ENCODE peak calls at places on chromosomes 2 and 18, in nine cellular contexts. One of them, this sample, is unnamed.

GRCh38 chr2:5803547-5803946 is 111.4 kb downstream of the SOX11 start:
- DNase-seq in CD8-positive, alpha-beta memory T cell: no peak
- DNase-seq in ovary: no peak
- DNase-seq in effector memory CD4-positive, alpha-beta T cell: no peak
- DNase-seq in transverse colon: no peak
- DNase-seq in aorta: no peak
- DNase-seq in fibroblast of lung: peak; percentile 86
- DNase-seq in uterus: no peak
- DNase-seq in breast epithelium: no peak
- DNase-seq in this sample: no peak

GRCh38 chr2:144237845-144238637 is 281.9 kb downstream of the ZEB2 start:
- DNase-seq in CD8-positive, alpha-beta memory T cell: no peak
- DNase-seq in ovary: no peak
- DNase-seq in effector memory CD4-positive, alpha-beta T cell: no peak
- DNase-seq in transverse colon: no peak
- DNase-seq in aorta: no peak
- DNase-seq in fibroblast of lung: no peak
- DNase-seq in uterus: no peak
- DNase-seq in breast epithelium: no peak
- DNase-seq in this sample: no peak

GRCh38 chr18:11729556-11729955 is 40.5 kb downstream of the GNAL start:
- DNase-seq in CD8-positive, alpha-beta memory T cell: no peak
- DNase-seq in ovary: no peak
- DNase-seq in effector memory CD4-positive, alpha-beta T cell: no peak
- DNase-seq in transverse colon: no peak
- DNase-seq in aorta: no peak
- DNase-seq in fibroblast of lung: no peak
- DNase-seq in uterus: no peak
- DNase-seq in breast epithelium: peak; percentile 33
- DNase-seq in this sample: no peak

GRCh38 chr2:119496682-119497081 is 27.6 kb downstream of the SCTR start:
- DNase-seq in CD8-positive, alpha-beta memory T cell: no peak
- DNase-seq in ovary: no peak
- DNase-seq in effector memory CD4-positive, alpha-beta T cell: no peak
- DNase-seq in transverse colon: no peak
- DNase-seq in aorta: no peak
- DNase-seq in fibroblast of lung: no peak
- DNase-seq in uterus: no peak
- DNase-seq in breast epithelium: no peak
- DNase-seq in this sample: no peak

GRCh38 chr2:28394331-28394877 is 1.7 kb downstream of the FOSL2 start:
- DNase-seq in CD8-positive, alpha-beta memory T cell: no peak
- DNase-seq in ovary: peak; percentile 73
- DNase-seq in effector memory CD4-positive, alpha-beta T cell: no peak
- DNase-seq in transverse colon: peak; percentile 69
- DNase-seq in aorta: peak; percentile 80
- DNase-seq in fibroblast of lung: peak; percentile 69
- DNase-seq in uterus: peak; percentile 72
- DNase-seq in breast epithelium: peak; percentile 78
- DNase-seq in this sample: peak; percentile 74

GRCh38 chr2:235940330-235940729 is 227.9 kb downstream of the GBX2 start:
- DNase-seq in CD8-positive, alpha-beta memory T cell: no peak
- DNase-seq in ovary: peak; percentile 49
- DNase-seq in effector memory CD4-positive, alpha-beta T cell: no peak
- DNase-seq in transverse colon: peak; percentile 21
- DNase-seq in aorta: no peak
- DNase-seq in fibroblast of lung: peak; percentile 99
- DNase-seq in uterus: no peak
- DNase-seq in breast epithelium: no peak
- DNase-seq in this sample: no peak

GRCh38 chr2:98650998-98651397 is 42.6 kb downstream of the UNC50 start:
- DNase-seq in CD8-positive, alpha-beta memory T cell: no peak
- DNase-seq in ovary: no peak
- DNase-seq in effector memory CD4-positive, alpha-beta T cell: no peak
- DNase-seq in transverse colon: no peak
- DNase-seq in aorta: no peak
- DNase-seq in fibroblast of lung: no peak
- DNase-seq in uterus: no peak
- DNase-seq in breast epithelium: no peak
- DNase-seq in this sample: no peak

GRCh38 chr2:231168460-231169139 is 29.8 kb upstream of the ARMC9 start:
- DNase-seq in CD8-positive, alpha-beta memory T cell: no peak
- DNase-seq in ovary: no peak
- DNase-seq in effector memory CD4-positive, alpha-beta T cell: no peak
- DNase-seq in transverse colon: no peak
- DNase-seq in aorta: no peak
- DNase-seq in fibroblast of lung: no peak
- DNase-seq in uterus: no peak
- DNase-seq in breast epithelium: no peak
- DNase-seq in this sample: no peak

GRCh38 chr18:26655614-26656400 is 107.5 kb upstream of the KCTD1 start:
- DNase-seq in CD8-positive, alpha-beta memory T cell: no peak
- DNase-seq in ovary: peak; percentile 78
- DNase-seq in effector memory CD4-positive, alpha-beta T cell: no peak
- DNase-seq in transverse colon: peak; percentile 46
- DNase-seq in aorta: peak; percentile 82
- DNase-seq in fibroblast of lung: peak; percentile 53
- DNase-seq in uterus: peak; percentile 55
- DNase-seq in breast epithelium: peak; percentile 40
- DNase-seq in this sample: peak; percentile 82

GRCh38 chr18:26656401-26656943 is 108.1 kb upstream of the KCTD1 start:
- DNase-seq in CD8-positive, alpha-beta memory T cell: no peak
- DNase-seq in ovary: no peak
- DNase-seq in effector memory CD4-positive, alpha-beta T cell: no peak
- DNase-seq in transverse colon: no peak
- DNase-seq in aorta: peak; percentile 76
- DNase-seq in fibroblast of lung: no peak
- DNase-seq in uterus: no peak
- DNase-seq in breast epithelium: no peak
- DNase-seq in this sample: peak; percentile 70

GRCh38 chr18:26657618-26658581 is 109.5 kb upstream of the KCTD1 start:
- DNase-seq in CD8-positive, alpha-beta memory T cell: no peak
- DNase-seq in ovary: no peak
- DNase-seq in effector memory CD4-positive, alpha-beta T cell: no peak
- DNase-seq in transverse colon: no peak
- DNase-seq in aorta: no peak
- DNase-seq in fibroblast of lung: no peak
- DNase-seq in uterus: no peak
- DNase-seq in breast epithelium: no peak
- DNase-seq in this sample: no peak

GRCh38 chr18:26655010-26655613 is 106.8 kb upstream of the KCTD1 start:
- DNase-seq in CD8-positive, alpha-beta memory T cell: no peak
- DNase-seq in ovary: no peak
- DNase-seq in effector memory CD4-positive, alpha-beta T cell: no peak
- DNase-seq in transverse colon: no peak
- DNase-seq in aorta: no peak
- DNase-seq in fibroblast of lung: peak; percentile 23
- DNase-seq in uterus: no peak
- DNase-seq in breast epithelium: no peak
- DNase-seq in this sample: no peak

DNA sequence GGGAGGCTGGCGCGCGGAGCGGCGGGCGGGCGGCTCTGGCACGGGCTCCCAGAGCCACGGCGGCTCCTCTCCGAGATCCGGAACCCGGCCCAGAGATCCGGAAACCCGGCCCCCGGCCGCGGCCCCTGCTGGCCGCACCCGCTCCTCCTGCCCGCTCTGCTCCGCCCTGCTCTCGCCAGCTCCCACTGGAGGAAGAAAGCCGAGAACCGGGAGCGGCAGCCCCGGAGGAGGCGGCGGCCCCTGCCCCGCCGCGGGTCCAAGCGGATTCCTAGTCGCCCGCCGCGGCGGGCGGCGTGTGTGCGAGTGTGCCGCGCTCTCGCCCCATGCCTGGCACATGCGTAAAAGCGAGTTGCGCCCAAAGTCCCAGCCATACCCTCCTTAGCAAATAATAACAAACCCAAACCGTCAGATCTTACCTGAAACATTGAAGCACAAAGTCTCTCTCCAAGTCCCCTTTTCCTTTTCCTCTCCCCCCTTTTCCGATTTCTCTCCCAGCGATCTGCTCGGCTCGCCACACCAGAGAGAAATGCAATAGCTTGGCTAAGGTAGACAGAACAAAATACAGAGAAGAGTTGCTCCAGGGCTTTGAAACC is 108.7 kb upstream of the KCTD1 start:
- DNase-seq in CD8-positive, alpha-beta memory T cell: no peak
- DNase-seq in ovary: peak; percentile 88
- DNase-seq in effector memory CD4-positive, alpha-beta T cell: no peak
- DNase-seq in transverse colon: peak; percentile 71
- DNase-seq in aorta: peak; percentile 93
- DNase-seq in fibroblast of lung: peak; percentile 71
- DNase-seq in uterus: peak; percentile 71
- DNase-seq in breast epithelium: peak; percentile 66
- DNase-seq in this sample: peak; percentile 92
- H3K27ac ChIP-seq in CD8-positive, alpha-beta memory T cell: no peak overlapping the region
- H3K27ac ChIP-seq in ovary: peak overlapping the region; percentile 99
- H3K27ac ChIP-seq in effector memory CD4-positive, alpha-beta T cell: no peak overlapping the region
- H3K27ac ChIP-seq in transverse colon: peak overlapping the region; percentile 84
- H3K27ac ChIP-seq in aorta: peak overlapping the region; percentile 37
- H3K27ac ChIP-seq in fibroblast of lung: no peak overlapping the region
- H3K27ac ChIP-seq in uterus: peak overlapping the region; percentile 94
- H3K27ac ChIP-seq in breast epithelium: peak overlapping the region; percentile 92
- H3K27ac ChIP-seq in this sample: peak overlapping the region; percentile 82

GRCh38 chr2:197982565-197982964 is 178.2 kb downstream of the PLCL1 start:
- DNase-seq in CD8-positive, alpha-beta memory T cell: no peak
- DNase-seq in ovary: no peak
- DNase-seq in effector memory CD4-positive, alpha-beta T cell: no peak
- DNase-seq in transverse colon: no peak
- DNase-seq in aorta: no peak
- DNase-seq in fibroblast of lung: no peak
- DNase-seq in uterus: no peak
- DNase-seq in breast epithelium: no peak
- DNase-seq in this sample: no peak

GRCh38 chr2:197975956-197976519 is 171.6 kb downstream of the PLCL1 start:
- DNase-seq in CD8-positive, alpha-beta memory T cell: no peak
- DNase-seq in ovary: no peak
- DNase-seq in effector memory CD4-positive, alpha-beta T cell: no peak
- DNase-seq in transverse colon: no peak
- DNase-seq in aorta: no peak
- DNase-seq in fibroblast of lung: peak; percentile 16
- DNase-seq in uterus: no peak
- DNase-seq in breast epithelium: no peak
- DNase-seq in this sample: no peak

GRCh38 chr2:197973772-197974171 is 169.4 kb downstream of the PLCL1 start:
- DNase-seq in CD8-positive, alpha-beta memory T cell: no peak
- DNase-seq in ovary: no peak
- DNase-seq in effector memory CD4-positive, alpha-beta T cell: no peak
- DNase-seq in transverse colon: no peak
- DNase-seq in aorta: no peak
- DNase-seq in fibroblast of lung: no peak
- DNase-seq in uterus: no peak
- DNase-seq in breast epithelium: no peak
- DNase-seq in this sample: no peak

DNA sequence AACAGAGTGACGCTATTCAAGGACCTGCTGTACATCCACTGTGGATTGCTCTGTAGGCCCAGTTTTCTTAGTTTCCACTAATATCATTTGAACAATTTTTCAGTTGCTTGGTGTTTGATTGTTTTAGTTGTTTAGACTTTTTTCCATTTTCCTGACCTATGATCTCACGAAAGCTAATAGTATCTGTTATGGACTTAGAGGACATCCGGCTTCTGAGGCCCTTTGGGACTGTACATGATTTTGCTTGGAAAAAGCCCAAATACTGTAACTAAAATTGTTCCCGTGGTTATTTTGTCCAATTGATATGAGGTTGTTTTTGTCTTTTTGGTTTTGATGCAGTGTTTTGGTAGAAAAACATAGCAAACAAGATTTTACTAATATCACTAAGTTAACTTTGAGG is 174.6 kb downstream of the PLCL1 start:
- DNase-seq in CD8-positive, alpha-beta memory T cell: no peak
- DNase-seq in ovary: no peak
- DNase-seq in effector memory CD4-positive, alpha-beta T cell: no peak
- DNase-seq in transverse colon: no peak
- DNase-seq in aorta: no peak
- DNase-seq in fibroblast of lung: no peak
- DNase-seq in uterus: no peak
- DNase-seq in breast epithelium: no peak
- DNase-seq in this sample: no peak
- H3K27ac ChIP-seq in CD8-positive, alpha-beta memory T cell: no peak overlapping the region
- H3K27ac ChIP-seq in ovary: no peak overlapping the region
- H3K27ac ChIP-seq in effector memory CD4-positive, alpha-beta T cell: no peak overlapping the region
- H3K27ac ChIP-seq in transverse colon: no peak overlapping the region
- H3K27ac ChIP-seq in aorta: no peak overlapping the region
- H3K27ac ChIP-seq in fibroblast of lung: no peak overlapping the region
- H3K27ac ChIP-seq in uterus: no peak overlapping the region
- H3K27ac ChIP-seq in breast epithelium: no peak overlapping the region
- H3K27ac ChIP-seq in this sample: no peak overlapping the region

GRCh38 chr2:37636209-37637077 is 35.0 kb downstream of the CDC42EP3 start:
- DNase-seq in CD8-positive, alpha-beta memory T cell: no peak
- DNase-seq in ovary: no peak
- DNase-seq in effector memory CD4-positive, alpha-beta T cell: no peak
- DNase-seq in transverse colon: no peak
- DNase-seq in aorta: no peak
- DNase-seq in fibroblast of lung: no peak
- DNase-seq in uterus: no peak
- DNase-seq in breast epithelium: no peak
- DNase-seq in this sample: no peak

GRCh38 chr2:37635359-37636208 is 35.9 kb downstream of the CDC42EP3 start:
- DNase-seq in CD8-positive, alpha-beta memory T cell: peak; percentile 46
- DNase-seq in ovary: no peak
- DNase-seq in effector memory CD4-positive, alpha-beta T cell: peak; percentile 68
- DNase-seq in transverse colon: peak; percentile 28
- DNase-seq in aorta: no peak
- DNase-seq in fibroblast of lung: peak; percentile 75
- DNase-seq in uterus: peak; percentile 49
- DNase-seq in breast epithelium: no peak
- DNase-seq in this sample: peak; percentile 67

GRCh38 chr2:37638973-37639372 is 32.5 kb downstream of the CDC42EP3 start:
- DNase-seq in CD8-positive, alpha-beta memory T cell: no peak
- DNase-seq in ovary: no peak
- DNase-seq in effector memory CD4-positive, alpha-beta T cell: no peak
- DNase-seq in transverse colon: no peak
- DNase-seq in aorta: no peak
- DNase-seq in fibroblast of lung: no peak
- DNase-seq in uterus: no peak
- DNase-seq in breast epithelium: no peak
- DNase-seq in this sample: no peak

GRCh38 chr2:37637985-37638384 is 33.5 kb downstream of the CDC42EP3 start:
- DNase-seq in CD8-positive, alpha-beta memory T cell: no peak
- DNase-seq in ovary: no peak
- DNase-seq in effector memory CD4-positive, alpha-beta T cell: no peak
- DNase-seq in transverse colon: no peak
- DNase-seq in aorta: no peak
- DNase-seq in fibroblast of lung: no peak
- DNase-seq in uterus: peak; percentile 45
- DNase-seq in breast epithelium: no peak
- DNase-seq in this sample: no peak

GRCh38 chr2:37637122-37637875 is 34.1 kb downstream of the CDC42EP3 start:
- DNase-seq in CD8-positive, alpha-beta memory T cell: no peak
- DNase-seq in ovary: no peak
- DNase-seq in effector memory CD4-positive, alpha-beta T cell: no peak
- DNase-seq in transverse colon: no peak
- DNase-seq in aorta: no peak
- DNase-seq in fibroblast of lung: no peak
- DNase-seq in uterus: peak; percentile 59
- DNase-seq in breast epithelium: no peak
- DNase-seq in this sample: no peak
- H3K27ac ChIP-seq in CD8-positive, alpha-beta memory T cell: no peak overlapping the region
- H3K27ac ChIP-seq in ovary: no peak overlapping the region
- H3K27ac ChIP-seq in effector memory CD4-positive, alpha-beta T cell: no peak overlapping the region
- H3K27ac ChIP-seq in transverse colon: no peak overlapping the region
- H3K27ac ChIP-seq in aorta: no peak overlapping the region
- H3K27ac ChIP-seq in fibroblast of lung: no peak overlapping the region
- H3K27ac ChIP-seq in uterus: peak overlapping the region; percentile 79
- H3K27ac ChIP-seq in breast epithelium: no peak overlapping the region
- H3K27ac ChIP-seq in this sample: no peak overlapping the region

GRCh38 chr2:71667256-71668182 is 214.2 kb downstream of the DYSF start:
- DNase-seq in CD8-positive, alpha-beta memory T cell: no peak
- DNase-seq in ovary: no peak
- DNase-seq in effector memory CD4-positive, alpha-beta T cell: no peak
- DNase-seq in transverse colon: no peak
- DNase-seq in aorta: peak; percentile 71
- DNase-seq in fibroblast of lung: no peak
- DNase-seq in uterus: no peak
- DNase-seq in breast epithelium: no peak
- DNase-seq in this sample: no peak

GRCh38 chr2:71668326-71669057 is 215.1 kb downstream of the DYSF start:
- DNase-seq in CD8-positive, alpha-beta memory T cell: no peak
- DNase-seq in ovary: no peak
- DNase-seq in effector memory CD4-positive, alpha-beta T cell: no peak
- DNase-seq in transverse colon: no peak
- DNase-seq in aorta: peak; percentile 55
- DNase-seq in fibroblast of lung: no peak
- DNase-seq in uterus: no peak
- DNase-seq in breast epithelium: no peak
- DNase-seq in this sample: peak; percentile 50

GRCh38 chr2:71665168-71666093 is 212.1 kb downstream of the DYSF start:
- DNase-seq in CD8-positive, alpha-beta memory T cell: no peak
- DNase-seq in ovary: no peak
- DNase-seq in effector memory CD4-positive, alpha-beta T cell: no peak
- DNase-seq in transverse colon: peak; percentile 40
- DNase-seq in aorta: peak; percentile 39
- DNase-seq in fibroblast of lung: no peak
- DNase-seq in uterus: no peak
- DNase-seq in breast epithelium: no peak
- DNase-seq in this sample: no peak

GRCh38 chr2:71664161-71664560 is 210.8 kb downstream of the DYSF start:
- DNase-seq in CD8-positive, alpha-beta memory T cell: no peak
- DNase-seq in ovary: no peak
- DNase-seq in effector memory CD4-positive, alpha-beta T cell: no peak
- DNase-seq in transverse colon: no peak
- DNase-seq in aorta: peak; percentile 53
- DNase-seq in fibroblast of lung: no peak
- DNase-seq in uterus: no peak
- DNase-seq in breast epithelium: no peak
- DNase-seq in this sample: no peak

GRCh38 chr2:71666094-71666474 is 212.7 kb downstream of the DYSF start:
- DNase-seq in CD8-positive, alpha-beta memory T cell: no peak
- DNase-seq in ovary: no peak
- DNase-seq in effector memory CD4-positive, alpha-beta T cell: no peak
- DNase-seq in transverse colon: no peak
- DNase-seq in aorta: peak; percentile 43
- DNase-seq in fibroblast of lung: no peak
- DNase-seq in uterus: no peak
- DNase-seq in breast epithelium: no peak
- DNase-seq in this sample: no peak
- H3K27ac ChIP-seq in CD8-positive, alpha-beta memory T cell: no peak overlapping the region
- H3K27ac ChIP-seq in ovary: no peak overlapping the region
- H3K27ac ChIP-seq in effector memory CD4-positive, alpha-beta T cell: no peak overlapping the region
- H3K27ac ChIP-seq in transverse colon: no peak overlapping the region
- H3K27ac ChIP-seq in aorta: no peak overlapping the region
- H3K27ac ChIP-seq in fibroblast of lung: no peak overlapping the region
- H3K27ac ChIP-seq in uterus: no peak overlapping the region
- H3K27ac ChIP-seq in breast epithelium: no peak overlapping the region
- H3K27ac ChIP-seq in this sample: no peak overlapping the region